ENCODE peak calls at places on chromosomes 3 and 15, in nine cellular contexts. C, Y, E, X, O, L, R, A and Z are unnamed samples.

GRCh38 chr15:34582461-34583357 is 742 bp downstream of the GOLGA8B start:
- DNase-seq in C (peak), Y (peak), E (peak), X (peak), O (peak), L (peak), R (no peak), A (peak), Z (no peak)

GRCh38 chr3:13474776-13475303 is 5.3 kb upstream of the HDAC11 start:
- DNase-seq in C (no peak), Y (no peak), E (no peak), X (no peak), O (no peak), L (no peak), R (no peak), A (no peak), Z (no peak)

GRCh38 chr15:38073278-38073930 is 139.0 kb downstream of the TMCO5A start:
- DNase-seq in C (no peak), Y (peak), E (peak), X (peak), O (no peak), L (no peak), R (no peak), A (no peak), Z (no peak)

GRCh38 chr3:122907471-122907870 is 112.6 kb downstream of the SLC49A4 start:
- DNase-seq in C (no peak), Y (no peak), E (no peak), X (no peak), O (no peak), L (no peak), R (no peak), A (no peak), Z (no peak)

GRCh38 chr3:12895391-12896205 is 54.2 kb upstream of the RPL32 start:
- DNase-seq in C (no peak), Y (no peak), E (no peak), X (no peak), O (no peak), L (no peak), R (no peak), A (no peak), Z (no peak)

GRCh38 chr3:185948292-185948691 is 10.5 kb upstream of the TRA2B start:
- DNase-seq in C (no peak), Y (no peak), E (no peak), X (no peak), O (no peak), L (no peak), R (no peak), A (no peak), Z (no peak)

GRCh38 chr15:34853001-34853758 is 57.8 kb upstream of the ACTC1 start:
- DNase-seq in C (no peak), Y (peak), E (no peak), X (peak), O (no peak), L (peak), R (no peak), A (no peak), Z (no peak)

GRCh38 chr3:147423601-147424324 is 14.6 kb downstream of the ZIC1 start:
- DNase-seq in C (peak), Y (peak), E (no peak), X (no peak), O (no peak), L (no peak), R (no peak), A (no peak), Z (no peak)

GRCh38 chr3:14199641-14200040 is 21.0 kb downstream of the LSM3 start:
- DNase-seq in C (no peak), Y (no peak), E (peak), X (no peak), O (no peak), L (no peak), R (no peak), A (no peak), Z (no peak)

GRCh38 chr3:191901746-191902145 is 440.8 kb downstream of the PYDC2 start:
- DNase-seq in C (no peak), Y (no peak), E (peak), X (no peak), O (no peak), L (no peak), R (no peak), A (no peak), Z (no peak)

GRCh38 chr15:87660494-87661129 is 595.9 kb downstream of the NTRK3 start:
- DNase-seq in C (no peak), Y (no peak), E (no peak), X (no peak), O (no peak), L (no peak), R (no peak), A (no peak), Z (no peak)

GRCh38 chr3:122497425-122497824 is 17.3 kb downstream of the KPNA1 start:
- DNase-seq in C (peak), Y (no peak), E (peak), X (peak), O (peak), L (peak), R (peak), A (no peak), Z (peak)

GRCh38 chr3:123021986-123022510 is 5.5 kb downstream of the SEMA5B start:
- DNase-seq in C (no peak), Y (peak), E (no peak), X (no peak), O (no peak), L (no peak), R (no peak), A (no peak), Z (no peak)

GRCh38 chr3:191372122-191372521 is 41.8 kb upstream of the UTS2B start:
- DNase-seq in C (no peak), Y (no peak), E (no peak), X (no peak), O (no peak), L (no peak), R (no peak), A (no peak), Z (no peak)

GRCh38 chr15:44298878-44299277 is 10.4 kb downstream of the GOLM2 start:
- DNase-seq in C (no peak), Y (peak), E (peak), X (no peak), O (no peak), L (no peak), R (no peak), A (no peak), Z (peak)

GRCh38 chr3:170734737-170735070 is 135.3 kb downstream of the RPL22L1 start:
- DNase-seq in C (no peak), Y (no peak), E (no peak), X (no peak), O (no peak), L (no peak), R (no peak), A (no peak), Z (no peak)

GRCh38 chr15:49423021-49423420 is at the start of gene FGF7:
- DNase-seq in C (no peak), Y (peak), E (no peak), X (peak), O (no peak), L (no peak), R (no peak), A (no peak), Z (peak)

GRCh38 chr3:30631237-30631961 is 25.0 kb downstream of the TGFBR2 start:
- DNase-seq in C (no peak), Y (no peak), E (peak), X (peak), O (no peak), L (no peak), R (no peak), A (no peak), Z (peak)

GRCh38 chr3:8307545-8308110 is 194.0 kb upstream of the LMCD1 start:
- DNase-seq in C (no peak), Y (no peak), E (no peak), X (no peak), O (no peak), L (no peak), R (no peak), A (no peak), Z (no peak)

GRCh38 chr15:45710657-45711056 is 75.8 kb downstream of the SQOR start:
- DNase-seq in C (no peak), Y (no peak), E (no peak), X (no peak), O (no peak), L (no peak), R (no peak), A (no peak), Z (no peak)

GRCh38 chr3:16290007-16290826 is 25.2 kb downstream of the OXNAD1 start:
- DNase-seq in C (peak), Y (peak), E (peak), X (peak), O (peak), L (peak), R (peak), A (no peak), Z (peak)

GRCh38 chr3:29178809-29179793 is 101.8 kb upstream of the RBMS3 start:
- DNase-seq in C (no peak), Y (no peak), E (no peak), X (no peak), O (no peak), L (no peak), R (no peak), A (no peak), Z (no peak)

GRCh38 chr3:8529738-8530525 is 28.3 kb downstream of the LMCD1 start:
- DNase-seq in C (no peak), Y (peak), E (no peak), X (no peak), O (no peak), L (peak), R (no peak), A (no peak), Z (peak)

GRCh38 chr3:31534036-31534435 is 1.3 kb downstream of the STT3B start:
- DNase-seq in C (no peak), Y (no peak), E (no peak), X (peak), O (no peak), L (no peak), R (no peak), A (no peak), Z (peak)

GRCh38 chr15:87816811-87817210 is 439.7 kb downstream of the NTRK3 start:
- DNase-seq in C (no peak), Y (no peak), E (peak), X (peak), O (no peak), L (peak), R (peak), A (no peak), Z (peak)

GRCh38 chr3:17510265-17510664 is 232.2 kb downstream of the TBC1D5 start:
- DNase-seq in C (no peak), Y (no peak), E (no peak), X (no peak), O (no peak), L (no peak), R (no peak), A (no peak), Z (no peak)

GRCh38 chr3:72288955-72289707 is 504.2 kb upstream of the PROK2 start:
- DNase-seq in C (peak), Y (peak), E (no peak), X (peak), O (no peak), L (peak), R (no peak), A (no peak), Z (peak)

GRCh38 chr15:74373056-74373650 is 5.7 kb upstream of the CYP11A1 start:
- DNase-seq in C (no peak), Y (no peak), E (no peak), X (no peak), O (no peak), L (no peak), R (no peak), A (no peak), Z (no peak)

GRCh38 chr3:128338536-128339400 is 127.9 kb downstream of the DNAJB8 start:
- DNase-seq in C (no peak), Y (no peak), E (no peak), X (no peak), O (no peak), L (no peak), R (no peak), A (no peak), Z (no peak)

GRCh38 chr3:155745795-155746550 is 1.1 kb upstream of the PLCH1 start:
- DNase-seq in C (no peak), Y (peak), E (no peak), X (peak), O (no peak), L (no peak), R (no peak), A (no peak), Z (no peak)

GRCh38 chr3:23455084-23455483 is 252.0 kb downstream of the UBE2E2 start:
- DNase-seq in C (no peak), Y (no peak), E (peak), X (peak), O (no peak), L (peak), R (no peak), A (no peak), Z (peak)

GRCh38 chr3:8766148-8766547 is 3.3 kb downstream of the OXTR start:
- DNase-seq in C (no peak), Y (no peak), E (no peak), X (no peak), O (no peak), L (no peak), R (no peak), A (no peak), Z (no peak)

GRCh38 chr3:16048435-16049318 is 125.8 kb upstream of the GALNT15 start:
- DNase-seq in C (peak), Y (peak), E (peak), X (peak), O (peak), L (peak), R (no peak), A (no peak), Z (peak)

GRCh38 chr15:75809986-75810750 is 33.1 kb upstream of the UBE2Q2 start:
- DNase-seq in C (peak), Y (peak), E (peak), X (peak), O (no peak), L (no peak), R (peak), A (no peak), Z (peak)
- TF ChIP-seq CTCF in C (peak), Y (peak), E (peak), X (peak), O (no peak), L (peak), R (peak), A (no peak), Z (peak)

DNA sequence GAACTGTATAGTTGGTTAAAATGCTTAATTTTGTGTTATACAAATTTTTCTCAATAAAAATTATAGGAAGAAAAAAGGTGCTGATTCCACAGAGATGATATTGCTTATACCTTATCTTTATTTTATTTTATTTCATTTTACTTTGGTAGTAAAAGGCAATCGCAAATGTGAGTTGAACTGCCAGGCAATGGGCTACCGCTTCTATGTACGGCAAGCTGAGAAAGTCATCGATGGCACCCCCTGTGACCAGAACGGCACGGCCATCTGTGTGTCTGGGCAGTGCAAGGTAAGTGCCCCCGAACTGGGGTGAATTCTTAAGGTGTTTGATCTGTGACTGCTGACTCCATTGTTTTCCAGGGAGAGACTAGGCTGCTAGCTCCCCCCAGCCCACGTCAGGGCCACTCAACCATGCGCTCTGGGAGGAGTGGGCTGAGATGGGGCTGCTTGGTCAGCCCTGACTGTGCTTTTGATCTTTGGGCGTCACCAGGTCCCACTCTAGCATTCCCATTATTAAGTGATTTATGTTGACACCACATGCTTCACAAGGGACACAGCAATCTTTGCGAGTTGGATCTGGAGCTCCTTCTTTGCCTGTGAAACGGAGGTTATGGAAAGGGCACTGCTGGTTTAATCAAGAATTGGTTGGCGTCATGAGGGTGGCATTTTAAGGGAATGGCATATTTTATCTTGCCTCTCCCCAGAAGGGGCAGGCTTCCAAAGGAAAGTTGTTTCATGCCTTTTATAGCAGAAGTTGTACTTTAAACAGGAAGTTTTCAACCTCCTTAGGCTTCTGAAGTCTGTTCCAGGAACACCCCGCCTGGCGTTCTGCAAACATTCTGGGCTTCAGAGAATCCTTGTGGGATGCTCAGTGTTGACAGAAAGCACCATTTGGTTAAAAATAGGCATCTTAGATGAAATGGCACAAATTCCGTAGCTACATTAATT is 296.5 kb downstream of the THSD4 start:
- DNase-seq in C (no peak), Y (no peak), E (no peak), X (peak), O (no peak), L (peak), R (no peak), A (no peak), Z (no peak)
- TF ChIP-seq CTCF in C (no peak), Y (no peak), E (no peak), X (no peak), O (no peak), L (peak), R (no peak), A (no peak), Z (peak)

DNA sequence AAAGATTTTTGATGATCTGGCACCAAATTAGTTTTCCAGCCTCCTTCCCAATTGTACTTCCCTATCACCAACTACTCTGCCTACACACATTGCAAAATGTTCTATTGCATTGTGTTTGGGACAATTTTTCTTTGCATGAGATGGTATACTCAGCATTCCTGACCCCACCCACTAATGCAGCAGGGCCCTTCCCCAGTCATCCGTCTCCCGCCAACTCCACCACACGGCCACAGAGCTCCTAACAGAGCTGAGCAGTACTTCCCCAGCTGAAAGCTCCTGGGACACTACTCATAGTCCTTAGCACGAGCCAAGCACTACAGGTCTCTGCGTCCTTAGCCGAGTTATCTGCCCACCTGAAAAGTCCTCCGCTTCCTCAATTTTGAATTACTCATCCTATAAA is 34.2 kb downstream of the TXNRD3 start:
- DNase-seq in C (no peak), Y (no peak), E (no peak), X (peak), O (no peak), L (no peak), R (no peak), A (no peak), Z (no peak)
- TF ChIP-seq CTCF in C (no peak), Y (no peak), E (no peak), X (no peak), O (no peak), L (no peak), R (no peak), A (no peak), Z (no peak)

DNA sequence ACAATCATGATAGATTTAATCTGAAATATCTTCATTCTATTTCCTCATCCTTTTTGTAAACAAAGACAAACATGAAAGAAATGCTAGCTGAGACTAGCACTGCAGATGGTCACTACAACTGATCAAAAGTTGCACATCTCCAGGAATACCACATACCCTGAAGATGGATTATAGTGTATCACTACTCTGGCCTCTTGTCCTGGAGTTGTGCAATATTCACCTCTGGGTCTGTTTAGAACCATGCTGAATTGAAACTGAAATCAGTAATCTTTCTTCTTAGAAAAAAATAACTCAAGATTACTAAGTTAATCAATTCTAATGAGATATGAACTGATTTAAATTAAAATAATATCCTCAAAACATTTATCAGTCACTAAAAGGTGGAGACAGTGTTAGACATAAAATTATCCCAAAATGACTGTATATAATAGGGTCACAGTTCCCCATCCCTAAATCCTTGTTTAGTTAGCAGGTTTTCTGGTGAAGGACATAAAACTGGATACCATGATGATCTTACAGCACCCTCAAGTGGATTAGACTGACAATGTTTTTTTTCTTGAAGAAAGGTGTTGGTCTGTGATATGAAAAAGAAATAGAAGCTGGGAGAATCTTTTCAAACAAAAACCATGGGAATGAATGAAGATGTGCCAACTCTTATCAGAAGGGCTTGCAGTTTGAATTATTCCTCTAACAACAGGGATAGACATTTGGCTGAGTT is 7.2 kb upstream of the TTC14 start:
- DNase-seq in C (peak), Y (peak), E (peak), X (peak), O (no peak), L (peak), R (peak), A (no peak), Z (peak)
- TF ChIP-seq CTCF in C (peak), Y (peak), E (peak), X (peak), O (no peak), L (peak), R (peak), A (no peak), Z (peak)

GRCh38 chr3:52684184-52684583 is 1.5 kb downstream of the PBRM1 start:
- DNase-seq in C (no peak), Y (no peak), E (no peak), X (no peak), O (no peak), L (no peak), R (no peak), A (no peak), Z (no peak)

GRCh38 chr3:52683611-52684010 is 2.1 kb downstream of the PBRM1 start:
- DNase-seq in C (no peak), Y (no peak), E (no peak), X (peak), O (no peak), L (no peak), R (no peak), A (no peak), Z (no peak)

GRCh38 chr3:52679811-52680210 is 5.9 kb downstream of the PBRM1 start:
- DNase-seq in C (no peak), Y (no peak), E (no peak), X (peak), O (no peak), L (no peak), R (no peak), A (no peak), Z (no peak)

GRCh38 chr3:52681610-52682009 is 4.1 kb downstream of the PBRM1 start:
- DNase-seq in C (no peak), Y (no peak), E (no peak), X (no peak), O (no peak), L (no peak), R (no peak), A (no peak), Z (no peak)

DNA sequence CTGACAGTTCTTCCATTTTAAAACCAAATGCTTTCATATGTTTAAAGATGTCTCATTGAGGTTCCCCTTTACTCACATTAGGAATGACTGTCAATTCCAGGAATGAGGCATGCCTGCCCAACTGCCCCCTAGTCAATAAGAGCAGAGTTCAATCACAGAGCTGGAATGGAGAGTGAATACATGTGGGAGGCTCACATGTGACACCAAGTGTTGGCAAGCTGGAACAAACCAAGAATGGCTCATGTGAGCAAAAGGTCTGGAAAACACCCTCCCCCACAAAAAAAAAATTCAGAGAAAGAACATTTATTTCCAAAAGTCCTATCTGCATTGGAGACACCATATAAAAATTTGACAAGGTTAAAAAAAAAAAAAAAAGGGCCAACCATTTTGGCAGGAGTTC is 3.7 kb downstream of the PBRM1 start:
- DNase-seq in C (no peak), Y (peak), E (no peak), X (peak), O (no peak), L (peak), R (no peak), A (no peak), Z (peak)
- TF ChIP-seq CTCF in C (peak), Y (no peak), E (no peak), X (peak), O (no peak), L (no peak), R (peak), A (no peak), Z (peak)